ENCODE peak calls at places on chromosomes 4 and X, in five cellular contexts. H, C, I, R and D are unnamed samples.

GRCh38 chr4:8509311-8509950 is 68.9 kb downstream of the TRMT44 start:
- DNase-seq in H (no peak), C (no peak), I (no peak), R (no peak), D (no peak)

GRCh38 chr4:76388160-76388908 is 32.6 kb downstream of the CCDC158 start:
- DNase-seq in H (peak), C (no peak), I (no peak), R (no peak), D (no peak)

GRCh38 chrX:139798701-139799100 is 90.7 kb upstream of the MCF2 start:
- DNase-seq in H (no peak), C (no peak), I (no peak), R (no peak), D (no peak)

GRCh38 chr4:159937595-159937994 is 834.7 kb downstream of the RAPGEF2 start:
- DNase-seq in H (no peak), C (no peak), I (no peak), R (no peak), D (no peak)

GRCh38 chrX:130108647-130109428 is 1.5 kb downstream of the ELF4 start:
- DNase-seq in H (peak), C (peak), I (peak), R (no peak), D (no peak)

GRCh38 chrX:50913520-50913919 is 3.0 kb downstream of the BMP15 start:
- DNase-seq in H (no peak), C (no peak), I (no peak), R (no peak), D (no peak)

GRCh38 chrX:8815460-8816065 is 14.4 kb upstream of the FAM9A start:
- DNase-seq in H (peak), C (peak), I (peak), R (peak), D (peak)

GRCh38 chrX:93454509-93454908 is 218.9 kb downstream of the NAP1L3 start:
- DNase-seq in H (no peak), C (no peak), I (no peak), R (no peak), D (no peak)

GRCh38 chrX:129792586-129793291 is 13.0 kb downstream of the SASH3 start:
- DNase-seq in H (no peak), C (no peak), I (no peak), R (no peak), D (no peak)

GRCh38 chrX:15678339-15678738 is 13.7 kb upstream of the CLTRN start:
- DNase-seq in H (no peak), C (no peak), I (no peak), R (no peak), D (no peak)

GRCh38 chr4:37717575-37717974 is 31.4 kb upstream of the RELL1 start:
- DNase-seq in H (no peak), C (no peak), I (no peak), R (peak), D (no peak)

GRCh38 chr4:83320548-83320947 is 14.1 kb downstream of the HPSE start:
- DNase-seq in H (no peak), C (no peak), I (no peak), R (peak), D (no peak)

GRCh38 chrX:85244411-85245210 is 820 bp downstream of the ZNF711 start:
- DNase-seq in H (no peak), C (peak), I (peak), R (no peak), D (no peak)

GRCh38 chr4:137125011-137125410 is 407.3 kb downstream of the PCDH18 start:
- DNase-seq in H (no peak), C (no peak), I (no peak), R (no peak), D (no peak)

GRCh38 chrX:74550295-74550802 is 64.1 kb downstream of the RLIM start:
- DNase-seq in H (peak), C (peak), I (peak), R (peak), D (peak)

GRCh38 chrX:95893632-95894031 is 791.0 kb upstream of the DIAPH2 start:
- DNase-seq in H (no peak), C (no peak), I (no peak), R (no peak), D (no peak)

GRCh38 chr4:168484626-168485025 is 4.3 kb upstream of the DDX60L start:
- DNase-seq in H (no peak), C (no peak), I (no peak), R (no peak), D (no peak)

GRCh38 chr4:17787315-17787714 is 5.9 kb upstream of the FAM184B start:
- DNase-seq in H (no peak), C (no peak), I (no peak), R (no peak), D (no peak)

GRCh38 chr4:185016101-185016940 is 2.0 kb upstream of the HELT start:
- DNase-seq in H (no peak), C (no peak), I (no peak), R (no peak), D (no peak)

GRCh38 chr4:127364911-127365310 is 267.8 kb upstream of the INTU start:
- DNase-seq in H (no peak), C (no peak), I (no peak), R (no peak), D (no peak)

GRCh38 chr4:76377922-76378321 is 43.0 kb downstream of the CCDC158 start:
- DNase-seq in H (peak), C (peak), I (peak), R (no peak), D (no peak)

GRCh38 chr4:20615492-20616136 is 84.6 kb upstream of the PACRGL start:
- DNase-seq in H (peak), C (no peak), I (no peak), R (no peak), D (no peak)

GRCh38 chr4:40180356-40180755 is 16.5 kb upstream of the RHOH start:
- DNase-seq in H (no peak), C (peak), I (no peak), R (peak), D (no peak)

GRCh38 chr4:179750374-179750773 is 2308.1 kb upstream of the AGA start:
- DNase-seq in H (no peak), C (no peak), I (peak), R (no peak), D (no peak)

GRCh38 chr4:139416073-139416673 is 37.7 kb upstream of the RAB33B start:
- DNase-seq in H (peak), C (peak), I (peak), R (peak), D (no peak)

GRCh38 chrX:20116575-20117240 is at the start of gene MAP7D2:
- DNase-seq in H (peak), C (peak), I (no peak), R (no peak), D (no peak)
- TF ChIP-seq GABPA in H (no peak), C (no peak), I (no peak), R (no peak), D (no peak)

GRCh38 chr4:161564230-161564834 is 599.5 kb downstream of the FSTL5 start:
- DNase-seq in H (no peak), C (no peak), I (no peak), R (no peak), D (no peak)
- TF ChIP-seq GABPA in H (no peak), C (no peak), I (no peak), R (no peak), D (no peak)

GRCh38 chr4:183261953-183262775 is 57.9 kb downstream of the CLDN22 start:
- DNase-seq in H (peak), C (peak), I (peak), R (peak), D (peak)

GRCh38 chr4:183262776-183263100 is 57.3 kb downstream of the CLDN22 start:
- DNase-seq in H (no peak), C (no peak), I (no peak), R (no peak), D (no peak)

GRCh38 chr4:183268556-183268955 is 51.5 kb downstream of the CLDN22 start:
- DNase-seq in H (no peak), C (no peak), I (no peak), R (no peak), D (no peak)

GRCh38 chr4:183264614-183265013 is 55.5 kb downstream of the CLDN22 start:
- DNase-seq in H (no peak), C (no peak), I (no peak), R (no peak), D (no peak)

GRCh38 chr4:183266386-183266785 is 53.7 kb downstream of the CLDN22 start:
- DNase-seq in H (no peak), C (no peak), I (no peak), R (no peak), D (no peak)
- TF ChIP-seq GABPA in H (no peak), C (no peak), I (no peak), R (no peak), D (no peak)

GRCh38 chr4:3462790-3463415 is at the start of gene DOK7:
- DNase-seq in H (no peak), C (peak), I (no peak), R (no peak), D (no peak)
- TF ChIP-seq GABPA in H (no peak), C (no peak), I (no peak), R (no peak), D (no peak)

GRCh38 chr4:113675731-113676707 is 85.5 kb downstream of the CAMK2D start:
- DNase-seq in H (peak), C (no peak), I (no peak), R (no peak), D (no peak)
- TF ChIP-seq GABPA in H (no peak), C (no peak), I (no peak), R (no peak), D (no peak)